ENCODE peak calls at places on chromosomes 12 and 14, in four cellular contexts. W is endothelial cell of umbilical vein, Q is breast epithelium, B is prostate gland. N is an unnamed sample.

GRCh38 chr14:72604133-72604532 is 289.8 kb downstream of the DPF3 start:
- DNase-seq in Q (no peak), B (no peak), W (no peak), N (no peak)

GRCh38 chr12:117830471-117830870 is 138.3 kb downstream of the KSR2 start:
- DNase-seq in W (no peak), Q (no peak), B (no peak), N (no peak)

GRCh38 chr14:91392623-91393303 is 24.9 kb downstream of the CCDC88C start:
- DNase-seq in W (no peak), B (no peak), Q (no peak), N (peak)

GRCh38 chr12:110794623-110795280 is 52.0 kb upstream of the CCDC63 start:
- DNase-seq in Q (peak), B (no peak), W (no peak), N (peak)

GRCh38 chr12:70367268-70368141 is 1.4 kb downstream of the KCNMB4 start:
- DNase-seq in W (peak), B (no peak), Q (no peak), N (no peak)

GRCh38 chr14:24634158-24634557 is at the start of gene GZMB:
- DNase-seq in W (no peak), B (no peak), Q (no peak), N (no peak)

GRCh38 chr14:51023964-51024363 is 70.9 kb downstream of the TRIM9 start:
- DNase-seq in W (no peak), B (no peak), Q (no peak), N (no peak)

GRCh38 chr14:68471029-68471963 is 321.6 kb downstream of the ZFP36L1 start:
- DNase-seq in B (no peak), W (no peak), Q (no peak), N (no peak)

GRCh38 chr12:103442187-103442564 is 53.6 kb downstream of the C12orf42 start:
- DNase-seq in W (no peak), B (no peak), Q (no peak), N (no peak)

GRCh38 chr12:97560359-97560758 is 97.8 kb downstream of the RMST start:
- DNase-seq in B (no peak), Q (no peak), W (no peak), N (no peak)

GRCh38 chr14:64556526-64556925 is 6.8 kb downstream of the PPP1R36 start:
- DNase-seq in Q (no peak), B (no peak), W (no peak), N (no peak)

GRCh38 chr14:21084988-21085853 is 13.2 kb downstream of the ZNF219 start:
- DNase-seq in B (peak), Q (no peak), W (no peak), N (peak)

GRCh38 chr14:75568141-75568540 is 10.3 kb upstream of the FLVCR2 start:
- DNase-seq in W (no peak), B (no peak), Q (no peak), N (no peak)

GRCh38 chr12:61808856-61809255 is 451.3 kb upstream of the USP15 start:
- DNase-seq in W (no peak), Q (no peak), B (no peak), N (no peak)

GRCh38 chr14:90475298-90475697 is 78.5 kb downstream of the CALM1 start:
- DNase-seq in B (no peak), Q (no peak), W (no peak), N (no peak)

GRCh38 chr12:9745191-9745590 is 12.3 kb upstream of the CLECL1 start:
- DNase-seq in W (no peak), Q (no peak), B (no peak), N (no peak)

GRCh38 chr14:92513966-92514843 is 624 bp downstream of the RIN3 start:
- DNase-seq in W (peak), B (no peak), Q (no peak), N (peak)

GRCh38 chr14:106039400-106039799 is 513.0 kb downstream of the TMEM121 start:
- DNase-seq in B (no peak), Q (no peak), W (no peak), N (no peak)

GRCh38 chr14:50559990-50560928 is at the start of gene ATL1:
- DNase-seq in W (peak), Q (peak), B (peak), N (peak)

GRCh38 chr14:71089974-71090373 is 182.7 kb downstream of the PCNX1 start:
- DNase-seq in Q (no peak), W (no peak), B (no peak), N (no peak)

GRCh38 chr14:22420598-22421186 is 168.3 kb downstream of the DAD1 start:
- DNase-seq in W (no peak), Q (no peak), B (no peak), N (no peak)

GRCh38 chr12:14602128-14602527 is 34.4 kb upstream of the PLBD1 start:
- DNase-seq in B (no peak), W (no peak), Q (no peak), N (no peak)

GRCh38 chr12:116539905-116540482 is 19.2 kb upstream of the MAP1LC3B2 start:
- DNase-seq in Q (peak), B (peak), W (peak), N (no peak)

GRCh38 chr14:105087963-105088811 is 23.0 kb upstream of the GPR132 start:
- DNase-seq in Q (peak), B (no peak), W (no peak), N (peak)

DNA sequence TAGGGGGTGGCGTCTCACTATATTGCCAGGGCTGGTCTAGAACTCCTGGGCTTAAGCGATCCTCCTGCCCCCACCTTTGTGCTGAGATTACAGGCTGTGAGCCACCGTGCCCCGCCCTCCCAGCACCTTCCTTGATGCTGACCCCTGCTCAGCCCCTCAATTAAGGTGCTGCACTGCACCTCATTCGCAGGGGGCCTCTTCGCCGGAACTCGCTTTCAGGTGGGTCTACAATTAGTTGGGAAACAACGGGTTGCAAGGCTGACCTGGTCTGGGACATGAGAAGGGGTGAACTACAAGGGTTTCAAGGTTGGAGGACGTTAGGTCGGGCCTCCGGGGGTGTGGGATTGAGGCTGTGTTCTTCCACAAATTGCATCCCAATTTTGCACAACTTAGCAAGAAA is 1.2 kb upstream of the NOP2 start:
- DNase-seq in W (no peak), Q (no peak), B (no peak), N (no peak)
- H3K4me3 ChIP-seq in W (no peak), Q (no peak), B (no peak), N (no peak)

DNA sequence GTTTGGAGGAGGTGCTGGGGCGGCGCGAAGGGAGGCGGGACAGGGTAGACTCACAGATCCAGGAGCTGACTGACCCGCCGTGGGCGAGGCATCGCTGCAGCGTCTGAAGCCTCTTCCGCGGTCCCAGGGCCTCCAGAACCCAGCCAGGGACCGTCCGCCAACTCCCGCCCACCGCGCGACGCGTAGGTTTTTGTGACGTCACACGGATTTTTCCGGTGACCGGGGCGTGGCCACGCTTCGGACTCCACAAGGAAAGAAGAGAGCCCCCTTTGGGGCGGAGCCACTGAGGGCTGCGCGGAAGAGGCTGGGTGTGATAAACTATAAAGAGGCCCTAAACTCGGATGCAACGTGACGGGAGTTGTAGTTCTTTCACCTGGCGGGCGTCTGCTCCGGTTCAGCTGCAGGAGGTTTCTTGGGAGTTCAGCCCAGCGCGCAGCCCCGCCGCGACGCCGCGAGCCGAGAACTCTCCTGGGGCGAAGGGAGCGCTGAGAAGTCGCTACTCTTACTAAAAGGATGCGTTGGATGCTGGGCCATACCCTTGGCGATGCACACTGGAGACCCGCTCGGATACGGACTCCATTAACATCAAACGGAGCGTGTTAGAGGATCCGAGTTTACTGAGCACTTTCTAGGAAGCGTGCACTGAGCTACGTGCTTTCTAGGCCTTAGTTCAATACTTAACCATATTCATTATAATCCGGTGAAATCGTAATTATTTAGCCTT is at the start of gene AMN1:
- DNase-seq in B (peak), Q (peak), W (peak), N (peak)
- TF ChIP-seq POLR2A in B (peak), Q (peak), W (peak), N (peak)

GRCh38 chr14:77908847-77909246 is 108.9 kb downstream of the ADCK1 start:
- DNase-seq in Q (no peak), W (no peak), B (no peak), N (no peak)

GRCh38 chr14:77904218-77904617 is 104.3 kb downstream of the ADCK1 start:
- DNase-seq in Q (no peak), W (no peak), B (no peak), N (no peak)

GRCh38 chr14:77902806-77903205 is 102.9 kb downstream of the ADCK1 start:
- DNase-seq in Q (no peak), W (no peak), B (no peak), N (no peak)

GRCh38 chr14:77906446-77906845 is 106.5 kb downstream of the ADCK1 start:
- DNase-seq in Q (no peak), W (no peak), B (no peak), N (no peak)

DNA sequence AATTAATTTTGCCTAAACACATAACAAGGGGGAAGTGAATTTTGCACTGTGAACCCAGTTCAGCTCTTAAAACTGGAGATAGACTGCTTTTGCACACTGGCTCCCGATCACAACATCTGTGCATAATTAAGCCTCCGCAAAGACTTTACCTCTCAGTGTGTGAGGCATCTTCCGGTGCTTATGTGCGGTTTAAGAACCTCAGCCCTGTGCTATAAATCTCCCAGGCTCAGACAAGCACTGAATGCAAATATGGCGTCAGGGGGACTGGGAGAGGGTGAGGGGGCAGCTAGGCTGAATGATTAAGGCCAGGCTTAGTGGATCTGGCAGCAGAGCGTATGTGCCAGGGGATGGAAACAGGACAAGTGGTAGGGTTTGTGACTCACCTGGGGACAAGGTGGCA is 103.3 kb downstream of the ADCK1 start:
- DNase-seq in B (no peak), W (no peak), Q (no peak), N (no peak)
- TF ChIP-seq POLR2AphosphoS5 in B (no peak), W (no peak), Q (no peak), N (no peak)

DNA sequence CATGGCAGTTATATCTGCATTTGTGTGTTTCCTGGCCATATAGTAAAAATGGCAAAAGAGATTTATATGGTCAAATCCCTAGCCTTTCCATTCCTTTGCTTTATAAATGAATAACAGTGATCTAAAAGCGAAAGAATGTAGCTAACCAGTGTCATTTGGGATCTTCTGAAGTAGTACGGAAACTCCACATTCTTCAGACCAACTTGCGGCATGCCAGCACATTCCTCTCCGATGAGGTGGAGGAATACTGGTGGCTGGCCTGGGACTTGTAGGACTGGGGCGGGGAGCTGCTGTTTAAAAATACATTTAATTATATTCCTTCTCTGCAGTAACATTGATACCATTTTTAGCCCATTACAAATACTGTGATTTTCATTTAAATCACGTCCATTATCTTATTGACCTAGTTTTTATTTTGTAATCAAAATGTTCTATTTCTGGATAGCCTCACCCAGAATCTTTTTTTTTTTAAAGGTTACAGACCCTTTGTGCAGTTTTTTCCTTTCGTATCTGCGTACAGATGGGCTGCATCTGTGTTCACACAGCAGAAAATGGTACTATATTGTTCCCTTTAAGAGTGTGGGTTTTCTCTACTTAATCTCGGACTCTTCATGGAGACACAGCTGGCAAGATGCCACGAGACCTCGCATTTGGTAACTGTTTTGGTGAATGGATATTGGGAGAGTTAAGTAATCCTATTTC is 85.4 kb downstream of the SAMD4A start:
- DNase-seq in Q (peak), W (peak), B (peak), N (no peak)
- H3K4me3 ChIP-seq in Q (peak), W (peak), B (no peak), N (no peak)

GRCh38 chr12:1593232-1594044 is 943 bp downstream of the FBXL14 start:
- DNase-seq in B (peak), W (peak), Q (no peak), N (peak)
- TF ChIP-seq POLR2A in B (no peak), W (no peak), Q (no peak), N (no peak)

DNA sequence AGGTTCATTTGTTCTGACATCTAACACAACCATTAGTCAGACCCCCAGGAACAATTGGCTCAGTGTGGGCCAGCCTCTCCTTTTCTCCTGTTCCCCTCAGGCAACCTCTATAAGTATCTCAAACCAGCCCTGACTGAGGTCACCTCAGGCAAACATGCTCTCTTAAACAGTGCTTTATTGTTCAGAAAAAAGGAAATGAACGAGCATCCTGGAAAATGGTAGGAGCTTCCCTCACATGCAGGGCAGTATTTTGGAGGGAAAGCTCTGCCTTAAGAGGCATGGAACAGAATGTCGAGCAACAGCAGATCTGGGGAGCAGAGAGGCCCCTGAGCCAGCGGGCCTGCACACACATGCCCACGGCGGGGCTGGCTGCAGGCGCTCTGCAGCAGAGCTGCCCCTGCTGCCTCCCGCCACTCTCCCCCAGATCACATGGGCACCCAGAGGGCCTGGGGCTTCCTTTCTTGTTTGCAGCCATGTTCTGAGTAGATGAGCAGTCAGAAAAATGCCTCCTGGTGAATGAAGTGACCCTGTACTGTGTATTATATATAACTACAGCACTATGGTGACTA is 42.0 kb downstream of the MOK start:
- DNase-seq in W (peak), Q (no peak), B (no peak), N (no peak)
- TF ChIP-seq POLR2AphosphoS5 in W (no peak), Q (no peak), B (no peak), N (no peak)

GRCh38 chr12:54034784-54035310 is 2.0 kb downstream of the HOXC5 start:
- DNase-seq in W (no peak), B (no peak), Q (no peak), N (no peak)

GRCh38 chr12:54032627-54033100 is at the start of gene HOXC5:
- DNase-seq in W (peak), Q (peak), B (peak), N (peak)

GRCh38 chr12:54033980-54034783 is 1.3 kb downstream of the HOXC5 start:
- DNase-seq in W (no peak), B (no peak), Q (no peak), N (no peak)

GRCh38 chr12:54032220-54032619 is 630 bp upstream of the HOXC5 start:
- DNase-seq in W (no peak), B (no peak), Q (no peak), N (no peak)

GRCh38 chr12:54033106-54033979 is 493 bp downstream of the HOXC5 start:
- DNase-seq in Q (no peak), W (no peak), B (peak), N (no peak)
- H3K4me3 ChIP-seq in Q (peak), W (no peak), B (no peak), N (peak)

N was measured in spleen.